ENCODE peak calls at places on chromosome 2, in five cellular contexts. C, D, L, P and V are unnamed samples.

GRCh38 chr2:165877565-165878550 is 75.7 kb downstream of the TTC21B start:
- DNase-seq in C (no peak), D (no peak), L (peak), P (no peak), V (no peak)

GRCh38 chr2:36438454-36438977 is 82.9 kb downstream of the CRIM1 start:
- DNase-seq in C (no peak), D (peak), L (no peak), P (no peak), V (no peak)

GRCh38 chr2:69163556-69163955 is 150.6 kb downstream of the ANTXR1 start:
- DNase-seq in C (no peak), D (no peak), L (no peak), P (no peak), V (no peak)

GRCh38 chr2:147076634-147077033 is 768.2 kb upstream of the ACVR2A start:
- DNase-seq in C (no peak), D (no peak), L (no peak), P (no peak), V (no peak)

GRCh38 chr2:135948642-135949355 is 36.6 kb downstream of the DARS1 start:
- DNase-seq in C (no peak), D (peak), L (peak), P (no peak), V (peak)

GRCh38 chr2:60047944-60048525 is 505.4 kb downstream of the BCL11A start:
- DNase-seq in C (no peak), D (no peak), L (no peak), P (no peak), V (no peak)

GRCh38 chr2:70143314-70144150 is 47.3 kb downstream of the C2orf42 start:
- DNase-seq in C (no peak), D (no peak), L (peak), P (peak), V (peak)

GRCh38 chr2:111205774-111206173 is 85.1 kb downstream of the BCL2L11 start:
- DNase-seq in C (no peak), D (no peak), L (no peak), P (no peak), V (no peak)

GRCh38 chr2:55061534-55062344 is 11.5 kb upstream of the RTN4 start:
- DNase-seq in C (peak), D (no peak), L (no peak), P (no peak), V (no peak)

GRCh38 chr2:45892757-45893156 is 241.3 kb downstream of the PRKCE start:
- DNase-seq in C (no peak), D (no peak), L (no peak), P (no peak), V (no peak)

GRCh38 chr2:14756122-14756541 is 123.6 kb downstream of the LRATD1 start:
- DNase-seq in C (no peak), D (no peak), L (no peak), P (no peak), V (no peak)

GRCh38 chr2:109475531-109476210 is 138.1 kb downstream of the SEPTIN10 start:
- DNase-seq in C (no peak), D (no peak), L (no peak), P (peak), V (no peak)

GRCh38 chr2:172701250-172701649 is 34.4 kb upstream of the RAPGEF4 start:
- DNase-seq in C (no peak), D (peak), L (no peak), P (no peak), V (no peak)

GRCh38 chr2:102114290-102114721 is 28.2 kb upstream of the IL1R1 start:
- DNase-seq in C (no peak), D (no peak), L (no peak), P (no peak), V (no peak)

GRCh38 chr2:28415010-28415409 is 22.4 kb downstream of the FOSL2 start:
- DNase-seq in C (no peak), D (no peak), L (no peak), P (no peak), V (no peak)

GRCh38 chr2:237900891-237901831 is 41.7 kb downstream of the RAMP1 start:
- DNase-seq in C (no peak), D (no peak), L (peak), P (no peak), V (no peak)

GRCh38 chr2:232779935-232780334 is 3.6 kb upstream of the KCNJ13 start:
- DNase-seq in C (no peak), D (no peak), L (no peak), P (no peak), V (no peak)

GRCh38 chr2:52465267-52465666 is 1302.3 kb upstream of the CHAC2 start:
- DNase-seq in C (no peak), D (no peak), L (no peak), P (no peak), V (no peak)

GRCh38 chr2:10668402-10669012 is 21.3 kb downstream of the NOL10 start:
- DNase-seq in C (no peak), D (no peak), L (peak), P (no peak), V (peak)

GRCh38 chr2:210477496-210477895 is 937 bp upstream of the LANCL1 start:
- DNase-seq in C (no peak), D (peak), L (peak), P (no peak), V (no peak)

GRCh38 chr2:54724560-54725342 is 1.3 kb downstream of the EML6 start:
- DNase-seq in C (peak), D (no peak), L (peak), P (peak), V (peak)

DNA sequence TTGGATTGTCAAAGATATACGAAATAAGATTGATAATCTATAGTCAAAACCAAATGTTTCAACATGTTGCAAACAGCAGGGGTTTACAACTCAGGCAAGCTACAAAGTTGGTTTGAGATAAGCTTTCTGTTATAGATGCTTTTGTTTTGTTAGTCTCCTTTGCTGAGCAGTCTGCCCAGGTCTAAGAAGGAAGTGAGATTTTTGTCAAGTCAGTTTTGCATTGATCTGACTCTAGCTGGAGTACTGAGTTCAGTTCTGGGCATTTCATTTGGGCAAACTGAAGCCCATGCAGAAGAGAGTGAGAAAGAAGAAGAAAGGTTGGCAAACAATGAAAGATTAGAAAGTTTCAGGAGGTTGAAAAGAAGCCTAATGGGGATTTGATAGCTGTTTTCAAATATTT is 983.0 kb upstream of the SLC39A10 start:
- DNase-seq in C (no peak), D (no peak), L (no peak), P (no peak), V (no peak)
- TF ChIP-seq CTCF in C (no peak), D (no peak), L (no peak), P (no peak), V (no peak)

GRCh38 chr2:105403785-105404698 is 5.2 kb upstream of the FHL2 start:
- DNase-seq in C (no peak), D (peak), L (no peak), P (peak), V (no peak)
- TF ChIP-seq CTCF in C (no peak), D (peak), L (no peak), P (no peak), V (no peak)

DNA sequence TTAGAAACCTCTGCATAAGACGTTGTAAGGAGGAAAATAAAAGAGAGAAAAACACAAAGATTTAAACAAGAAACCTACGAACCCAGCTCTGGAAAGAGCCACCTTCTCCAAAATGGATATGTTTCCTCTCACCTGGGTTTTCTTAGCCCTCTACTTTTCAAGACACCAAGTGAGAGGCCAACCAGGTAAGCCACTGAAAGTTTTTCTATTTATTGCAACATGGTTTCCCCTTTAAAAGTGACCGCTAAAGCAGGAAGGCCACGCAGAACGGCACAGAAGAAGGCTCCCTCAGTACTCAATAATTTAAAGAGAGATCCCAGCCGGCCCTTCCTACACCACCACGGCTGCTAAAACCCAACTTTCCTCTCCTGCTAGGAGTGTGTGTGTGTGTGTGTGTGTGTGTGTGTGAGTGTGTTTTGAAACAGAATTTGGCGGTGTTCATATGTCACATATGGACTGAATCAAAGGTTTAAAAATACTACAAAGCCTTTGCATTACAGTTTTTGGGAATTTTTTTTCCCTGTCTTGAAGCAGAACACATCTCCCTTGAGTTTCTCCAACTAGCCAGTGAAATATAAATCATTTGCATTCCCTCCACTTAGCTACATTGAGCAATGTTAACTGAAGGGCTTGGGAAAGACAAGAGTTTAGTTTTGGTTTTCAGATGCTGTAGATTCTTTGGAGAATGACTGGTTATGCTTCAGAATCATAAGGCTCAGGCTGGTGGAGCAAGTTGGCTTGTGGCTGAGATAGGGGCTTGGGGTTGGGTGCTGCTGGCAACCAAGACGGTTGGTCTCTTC is 1.1 kb downstream of the NRP2 start:
- DNase-seq in C (no peak), D (no peak), L (no peak), P (no peak), V (no peak)
- TF ChIP-seq CTCF in C (no peak), D (no peak), L (no peak), P (no peak), V (no peak)

DNA sequence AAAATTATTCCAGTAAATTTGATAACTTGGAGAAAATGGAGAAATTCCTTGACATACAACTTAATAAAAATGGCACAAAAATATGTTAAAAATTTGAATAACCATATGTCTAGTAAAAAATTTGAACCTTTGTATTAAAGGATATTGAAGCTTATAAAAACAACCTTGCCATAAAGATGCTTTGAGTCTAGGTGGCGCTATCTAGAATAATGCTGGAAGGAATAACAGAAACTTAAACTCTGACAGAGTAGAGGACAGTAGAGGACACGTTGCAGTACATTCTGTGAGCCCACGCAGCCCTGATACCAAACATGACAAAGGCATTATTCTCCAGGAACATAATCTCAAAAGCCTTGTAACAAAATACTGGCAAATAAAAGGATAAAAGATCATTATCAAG is 44.7 kb upstream of the ALKAL2 start:
- DNase-seq in C (no peak), D (no peak), L (no peak), P (no peak), V (no peak)
- TF ChIP-seq CTCF in C (no peak), D (no peak), L (peak), P (no peak), V (no peak)

DNA sequence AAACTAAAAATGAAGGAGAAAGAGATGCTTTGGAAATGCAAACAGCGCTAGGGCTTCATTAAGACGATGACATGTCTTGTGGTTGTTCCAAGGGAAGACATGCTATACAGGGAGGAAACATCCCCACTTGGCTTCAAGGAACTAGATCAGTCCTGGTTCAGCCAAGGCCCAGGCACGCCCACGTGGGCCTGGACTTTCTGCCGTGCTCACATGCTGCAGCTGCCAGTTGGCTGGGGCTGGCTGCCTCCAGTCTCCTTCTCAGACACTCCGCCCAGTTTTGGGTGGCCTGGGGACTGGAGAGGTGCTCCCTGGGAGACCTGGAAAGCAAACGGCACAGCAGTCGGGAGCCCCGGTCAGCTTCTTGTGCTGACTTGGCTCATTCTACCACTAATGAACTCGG is 109.6 kb downstream of the GLI2 start:
- DNase-seq in C (peak), D (no peak), L (no peak), P (peak), V (no peak)
- TF ChIP-seq CTCF in C (no peak), D (no peak), L (no peak), P (no peak), V (no peak)